ENCODE peak calls at places on chromosome 22, in six cellular contexts. D is H1, W is mesendoderm, I is IMR-90, P is neuronal stem cell, B is H9. A is an unnamed sample.

GRCh38 chr22:44211256-44211945 is 30.7 kb downstream of the PARVG start:
- DNase-seq in D (no peak), W (no peak), I (no peak), P (no peak), B (peak; percentile 11), A (no peak)

GRCh38 chr22:37544955-37545702 is 15.2 kb upstream of the CDC42EP1 start:
- DNase-seq in D (peak; percentile 95), W (peak; percentile 96), I (peak; percentile 58), P (no peak), B (peak; percentile 91), A (peak; percentile 84)

GRCh38 chr22:43423046-43423445 is 11.2 kb downstream of the MPPED1 start:
- DNase-seq in D (no peak), W (no peak), I (no peak), P (no peak), B (no peak), A (no peak)

GRCh38 chr22:23035557-23036277 is 34.6 kb upstream of the GNAZ start:
- DNase-seq in D (no peak), W (no peak), I (no peak), P (no peak), B (no peak), A (no peak)

GRCh38 chr22:48167238-48167637 is 1404.8 kb downstream of the TBC1D22A start:
- DNase-seq in D (no peak), W (peak; percentile 22), I (no peak), P (peak; percentile 36), B (peak; percentile 20), A (no peak)

GRCh38 chr22:18035740-18036139 is 11.4 kb upstream of the MICAL3 start:
- DNase-seq in D (no peak), W (no peak), I (peak; percentile 19), P (no peak), B (peak; percentile 50), A (no peak)

GRCh38 chr22:27775087-27775697 is 26.4 kb downstream of the MN1 start:
- DNase-seq in D (no peak), W (no peak), I (peak; percentile 7), P (no peak), B (no peak), A (no peak)

GRCh38 chr22:37716708-37717107 is 19.9 kb downstream of the TRIOBP start:
- DNase-seq in D (no peak), W (no peak), I (peak; percentile 33), P (no peak), B (no peak), A (peak; percentile 75)

GRCh38 chr22:39839917-39840510 is 53.5 kb downstream of the ENTHD1 start:
- DNase-seq in D (no peak), W (no peak), I (no peak), P (no peak), B (no peak), A (no peak)

GRCh38 chr22:17890245-17890671 is 116.0 kb upstream of the BID start:
- DNase-seq in D (no peak), W (no peak), I (peak; percentile 53), P (no peak), B (no peak), A (peak; percentile 13)

GRCh38 chr22:43635101-43635500 is 177.0 kb downstream of the EFCAB6 start:
- DNase-seq in D (no peak), W (no peak), I (no peak), P (no peak), B (no peak), A (no peak)

GRCh38 chr22:37771081-37771480 is 36.7 kb upstream of the GCAT start:
- DNase-seq in D (no peak), W (no peak), I (no peak), P (no peak), B (no peak), A (no peak)

GRCh38 chr22:45023431-45023830 is 13.6 kb upstream of the PHF21B start:
- DNase-seq in D (no peak), W (no peak), I (no peak), P (no peak), B (no peak), A (no peak)

GRCh38 chr22:49404576-49405199 is 423.0 kb downstream of the BRD1 start:
- DNase-seq in D (no peak), W (no peak), I (no peak), P (no peak), B (peak; percentile 24), A (no peak)

GRCh38 chr22:21962655-21962949 is 10.0 kb upstream of the PPM1F start:
- DNase-seq in D (no peak), W (no peak), I (no peak), P (no peak), B (no peak), A (no peak)

GRCh38 chr22:24976442-24977218 is 24.1 kb downstream of the KIAA1671 start:
- DNase-seq in D (no peak), W (no peak), I (no peak), P (no peak), B (no peak), A (no peak)

GRCh38 chr22:37740455-37741311 is 43.8 kb downstream of the TRIOBP start:
- DNase-seq in D (no peak), W (no peak), I (no peak), P (no peak), B (no peak), A (no peak)

GRCh38 chr22:37259540-37260029 is 15.5 kb upstream of the RAC2 start:
- DNase-seq in D (peak; percentile 67), W (peak; percentile 85), I (peak; percentile 61), P (no peak), B (peak; percentile 73), A (peak; percentile 70)

GRCh38 chr22:39519681-39520053 is 695 bp upstream of the ATF4 start:
- DNase-seq in D (no peak), W (peak; percentile 89), I (no peak), P (no peak), B (peak; percentile 65), A (peak; percentile 77)

GRCh38 chr22:35630387-35630793 is 13.3 kb upstream of the MB start:
- DNase-seq in D (no peak), W (peak; percentile 87), I (peak; percentile 63), P (no peak), B (peak; percentile 57), A (peak; percentile 77)

GRCh38 chr22:36898690-36899089 is 14.7 kb upstream of the CSF2RB start:
- DNase-seq in D (no peak), W (no peak), I (no peak), P (no peak), B (no peak), A (no peak)

GRCh38 chr22:21803859-21804258 is 63.6 kb downstream of the MAPK1 start:
- DNase-seq in D (no peak), W (no peak), I (no peak), P (no peak), B (no peak), A (no peak)

GRCh38 chr22:35330258-35330861 is 30.7 kb downstream of the TOM1 start:
- DNase-seq in D (no peak), W (no peak), I (peak; percentile 86), P (no peak), B (no peak), A (peak; percentile 94)

GRCh38 chr22:22662095-22662494 is 17.7 kb downstream of the GGTLC2 start:
- DNase-seq in D (no peak), W (no peak), I (no peak), P (no peak), B (no peak), A (no peak)

GRCh38 chr22:22408731-22409696 is 99.5 kb downstream of the ZNF280B start:
- DNase-seq in D (peak; percentile 69), W (peak; percentile 57), I (peak; percentile 4), P (peak; percentile 21), B (peak; percentile 57), A (peak; percentile 18)

GRCh38 chr22:47297261-47298016 is 535.0 kb downstream of the TBC1D22A start:
- DNase-seq in D (no peak), W (no peak), I (no peak), P (no peak), B (no peak), A (no peak)

GRCh38 chr22:48952256-48953102 is 875.2 kb downstream of the BRD1 start:
- DNase-seq in D (peak; percentile 29), W (no peak), I (no peak), P (no peak), B (peak; percentile 17), A (no peak)

GRCh38 chr22:36079041-36079440 is 50.4 kb upstream of the RBFOX2 start:
- DNase-seq in D (no peak), W (no peak), I (no peak), P (no peak), B (no peak), A (no peak)

GRCh38 chr22:47197735-47198500 is 435.5 kb downstream of the TBC1D22A start:
- DNase-seq in D (no peak), W (no peak), I (no peak), P (no peak), B (peak; percentile 21), A (no peak)

GRCh38 chr22:35986085-35986484 is 42.5 kb downstream of the RBFOX2 start:
- DNase-seq in D (no peak), W (no peak), I (peak; percentile 31), P (no peak), B (no peak), A (no peak)

GRCh38 chr22:38788417-38788816 is 5.5 kb downstream of the DNAL4 start:
- DNase-seq in D (no peak), W (no peak), I (peak; percentile 96), P (no peak), B (no peak), A (peak; percentile 96)

DNA sequence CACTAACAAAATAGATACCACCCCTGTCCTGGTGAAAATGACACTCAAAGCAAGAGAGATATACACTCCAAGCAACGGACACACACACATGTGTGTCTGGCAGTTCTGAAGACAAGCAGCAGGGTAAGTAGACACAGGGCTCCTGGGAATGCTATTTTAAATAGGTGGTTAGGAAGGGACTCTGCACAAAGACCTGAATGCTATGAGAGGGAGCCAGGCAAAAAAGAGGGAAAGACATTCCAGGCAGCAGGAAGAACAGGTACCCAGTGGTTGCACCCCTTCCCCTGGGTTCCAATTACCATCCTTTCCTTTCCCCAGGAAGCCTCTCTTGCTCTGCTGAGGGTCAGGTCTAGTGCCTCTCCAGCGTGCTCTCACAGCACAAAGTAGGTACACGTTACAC is 3.0 kb downstream of the UFD1 start:
- DNase-seq in D (no peak), W (no peak), I (no peak), P (no peak), B (no peak), A (no peak)
- H3K4me2 ChIP-seq in D (no peak overlapping the region), W (no peak overlapping the region), I (no peak overlapping the region), P (no peak overlapping the region), B (no peak overlapping the region), A (no peak overlapping the region)

GRCh38 chr22:26558246-26558895 is 31.6 kb downstream of the TPST2 start:
- DNase-seq in D (no peak), W (no peak), I (peak; percentile 46), P (no peak), B (no peak), A (peak; percentile 22)
- H3K23ac ChIP-seq in D (no peak overlapping the region), W (no peak overlapping the region), I (peak overlapping the region; percentile 73), P (no peak overlapping the region), B (no peak overlapping the region), A (no peak overlapping the region)

DNA sequence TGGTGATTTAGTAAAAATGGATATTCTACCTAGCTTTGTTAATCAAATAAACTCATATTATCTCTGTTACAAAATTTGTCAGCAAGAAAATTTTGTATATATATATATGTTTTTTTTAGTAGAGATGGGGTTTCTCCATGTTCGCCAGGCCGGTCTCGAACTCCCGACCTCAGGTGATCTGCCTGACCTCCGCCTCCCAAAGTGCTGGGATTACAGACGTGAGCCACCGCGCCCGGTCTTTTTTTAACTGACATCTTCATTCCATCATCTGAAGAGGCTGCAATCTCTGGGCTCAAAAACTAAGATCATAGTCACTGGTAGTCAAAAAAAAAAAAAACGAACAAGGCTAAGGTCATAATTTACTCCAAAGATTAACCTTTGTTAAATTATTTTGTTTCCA is 5.3 kb upstream of the KLHDC7B start:
- DNase-seq in D (no peak), W (no peak), I (no peak), P (no peak), B (no peak), A (no peak)
- H3K4me2 ChIP-seq in D (no peak overlapping the region), W (no peak overlapping the region), I (no peak overlapping the region), P (no peak overlapping the region), B (no peak overlapping the region), A (no peak overlapping the region)

GRCh38 chr22:42001127-42001526 is 2.5 kb downstream of the WBP2NL start:
- DNase-seq in D (no peak), W (no peak), I (peak; percentile 56), P (no peak), B (no peak), A (peak; percentile 21)
- H3K23ac ChIP-seq in D (no peak overlapping the region), W (no peak overlapping the region), I (no peak overlapping the region), P (no peak overlapping the region), B (no peak overlapping the region), A (no peak overlapping the region)